ENCODE peak calls at places on chromosomes 7 and 10, in eight cellular contexts. B, H, A, T, P, U, V and K are unnamed samples.

GRCh38 chr7:42492895-42493294 is 255.9 kb upstream of the GLI3 start:
- DNase-seq in B (no peak), H (no peak), A (no peak), T (no peak), P (no peak), U (no peak), V (no peak), K (no peak)

GRCh38 chr10:102743588-102744373 is at the start of gene WBP1L:
- DNase-seq in B (peak), H (peak), A (peak), T (peak), P (peak), U (peak), V (peak), K (peak)

GRCh38 chr10:73931767-73932624 is 21.1 kb downstream of the PLAU start:
- DNase-seq in B (no peak), H (no peak), A (peak), T (no peak), P (no peak), U (peak), V (peak), K (no peak)

GRCh38 chr10:49151025-49151445 is 17.2 kb upstream of the FAM170B start:
- DNase-seq in B (no peak), H (no peak), A (no peak), T (no peak), P (no peak), U (no peak), V (no peak), K (no peak)

GRCh38 chr10:124686707-124687376 is 57.3 kb downstream of the FAM53B start:
- DNase-seq in B (no peak), H (no peak), A (no peak), T (no peak), P (peak), U (no peak), V (no peak), K (no peak)

GRCh38 chr10:16989826-16990293 is 139.8 kb downstream of the CUBN start:
- DNase-seq in B (no peak), H (no peak), A (no peak), T (no peak), P (no peak), U (no peak), V (no peak), K (no peak)

GRCh38 chr7:149818536-149818840 is 19.7 kb upstream of the ZNF862 start:
- DNase-seq in B (no peak), H (no peak), A (no peak), T (no peak), P (no peak), U (no peak), V (no peak), K (no peak)

GRCh38 chr7:151704284-151704968 is 172.5 kb downstream of the PRKAG2 start:
- DNase-seq in B (no peak), H (no peak), A (no peak), T (no peak), P (no peak), U (no peak), V (no peak), K (no peak)

GRCh38 chr10:108597657-108598319 is 1325.5 kb downstream of the XPNPEP1 start:
- DNase-seq in B (no peak), H (no peak), A (no peak), T (no peak), P (no peak), U (no peak), V (no peak), K (no peak)

GRCh38 chr10:13100349-13101294 is 659 bp downstream of the OPTN start:
- DNase-seq in B (peak), H (peak), A (peak), T (peak), P (peak), U (peak), V (peak), K (peak)

GRCh38 chr10:133184591-133185244 is 24.7 kb downstream of the KNDC1 start:
- DNase-seq in B (no peak), H (no peak), A (no peak), T (no peak), P (no peak), U (no peak), V (no peak), K (no peak)

GRCh38 chr7:29350351-29350750 is 155.8 kb downstream of the CHN2 start:
- DNase-seq in B (no peak), H (no peak), A (no peak), T (no peak), P (no peak), U (no peak), V (no peak), K (no peak)

GRCh38 chr7:119197872-119198527 is 973.5 kb downstream of the ANKRD7 start:
- DNase-seq in B (peak), H (peak), A (peak), T (peak), P (peak), U (peak), V (peak), K (peak)

GRCh38 chr10:82148764-82149163 is 273.8 kb downstream of the NRG3 start:
- DNase-seq in B (no peak), H (no peak), A (no peak), T (no peak), P (no peak), U (no peak), V (no peak), K (no peak)

DNA sequence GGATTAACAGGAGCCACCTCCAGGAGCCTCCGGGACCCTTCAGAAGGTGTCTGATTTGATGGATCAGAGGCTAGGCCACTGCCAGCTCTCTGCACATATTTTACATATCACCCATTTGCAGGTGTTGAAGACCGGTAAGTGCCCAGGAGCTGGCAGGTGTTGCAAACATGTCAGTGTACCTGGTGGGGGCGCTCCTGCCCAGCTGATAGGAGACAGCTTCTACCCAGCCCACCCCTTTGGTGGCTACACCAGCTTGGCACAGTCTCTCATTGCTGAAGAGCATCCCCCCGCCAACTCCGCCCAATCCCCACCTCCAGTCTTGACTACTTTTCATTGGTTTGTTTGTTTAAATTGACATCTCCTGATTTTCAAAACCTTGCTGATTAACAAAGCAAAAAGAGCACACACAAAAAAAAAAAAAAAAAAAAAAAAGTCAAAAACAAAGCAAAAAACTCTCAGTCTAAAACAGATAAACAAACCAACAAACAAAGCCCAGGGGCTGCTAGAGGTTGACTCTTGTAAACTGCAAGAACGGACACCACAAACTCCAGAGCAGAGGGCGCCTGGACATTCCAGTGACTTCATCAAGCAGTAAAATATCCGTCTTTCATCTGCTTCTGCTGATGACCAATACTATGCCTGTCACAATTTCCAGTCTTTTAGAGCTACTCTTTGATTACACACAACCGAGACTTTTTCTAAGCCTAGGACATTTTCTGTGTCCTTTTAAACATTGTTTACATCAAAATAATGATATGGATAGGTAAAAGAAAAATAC is 275.3 kb downstream of the NRG3 start:
- DNase-seq in B (no peak), H (peak), A (peak), T (peak), P (peak), U (peak), V (no peak), K (peak)
- TF ChIP-seq CTCF in B (no peak), H (peak), A (no peak), T (no peak), P (peak), U (no peak), V (no peak), K (peak)

GRCh38 chr7:55018361-55019328 is at the start of gene EGFR:
- DNase-seq in B (peak), H (peak), A (peak), T (peak), P (peak), U (peak), V (peak), K (peak)

GRCh38 chr7:55019691-55020480 is 1.1 kb downstream of the EGFR start:
- DNase-seq in B (no peak), H (no peak), A (peak), T (peak), P (no peak), U (no peak), V (peak), K (no peak)

GRCh38 chr7:55020481-55020871 is 1.7 kb downstream of the EGFR start:
- DNase-seq in B (peak), H (peak), A (peak), T (peak), P (peak), U (peak), V (peak), K (peak)

GRCh38 chr7:55017841-55018240 is 976 bp upstream of the EGFR start:
- DNase-seq in B (no peak), H (no peak), A (no peak), T (no peak), P (no peak), U (no peak), V (no peak), K (no peak)

DNA sequence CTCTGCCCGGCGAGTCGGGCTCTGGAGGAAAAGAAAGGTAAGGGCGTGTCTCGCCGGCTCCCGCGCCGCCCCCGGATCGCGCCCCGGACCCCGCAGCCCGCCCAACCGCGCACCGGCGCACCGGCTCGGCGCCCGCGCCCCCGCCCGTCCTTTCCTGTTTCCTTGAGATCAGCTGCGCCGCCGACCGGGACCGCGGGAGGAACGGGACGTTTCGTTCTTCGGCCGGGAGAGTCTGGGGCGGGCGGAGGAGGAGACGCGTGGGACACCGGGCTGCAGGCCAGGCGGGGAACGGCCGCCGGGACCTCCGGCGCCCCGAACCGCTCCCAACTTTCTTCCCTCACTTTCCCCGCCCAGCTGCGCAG is 493 bp downstream of the EGFR start:
- DNase-seq in B (no peak), H (peak), A (peak), T (peak), P (peak), U (no peak), V (peak), K (no peak)
- H3K4me3 ChIP-seq in B (peak), H (peak), A (peak), T (peak), P (peak), U (peak), V (peak), K (peak)

DNA sequence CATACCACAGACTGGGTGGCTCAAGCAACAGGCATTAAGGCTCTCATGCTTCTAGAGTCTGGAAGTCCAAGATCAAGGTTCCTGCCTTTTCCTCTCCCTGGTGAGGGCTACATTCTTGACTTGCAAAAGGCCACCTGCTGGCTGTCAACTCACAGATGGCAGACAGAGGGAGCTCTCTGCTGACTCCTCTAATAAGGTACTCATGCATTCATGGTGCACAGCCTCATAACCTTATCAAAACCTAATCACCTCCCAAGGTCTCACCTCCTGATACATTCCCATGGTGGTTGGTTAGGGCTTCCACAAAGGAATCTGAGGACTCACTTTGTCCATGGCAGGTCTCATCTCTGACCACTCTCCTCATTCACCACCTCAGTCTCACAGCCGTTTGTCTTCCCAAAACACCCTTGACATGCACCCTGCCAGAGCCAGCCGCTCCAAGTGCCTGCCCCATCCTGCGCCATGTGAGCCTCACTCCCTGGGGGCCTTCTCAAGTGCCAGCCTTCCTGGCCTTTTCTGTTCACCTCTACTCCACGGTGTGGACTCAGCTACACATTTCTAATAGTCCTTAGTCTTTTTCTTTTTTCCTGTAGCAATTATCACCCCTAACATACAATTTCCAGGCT is 400.3 kb upstream of the ADARB2 start:
- DNase-seq in B (no peak), H (no peak), A (no peak), T (no peak), P (no peak), U (peak), V (no peak), K (no peak)
- TF ChIP-seq CTCF in B (no peak), H (no peak), A (no peak), T (no peak), P (no peak), U (no peak), V (peak), K (no peak)

GRCh38 chr7:55129409-55130078 is 110.7 kb downstream of the EGFR start:
- DNase-seq in B (peak), H (peak), A (no peak), T (no peak), P (no peak), U (peak), V (no peak), K (peak)
- H3K4me3 ChIP-seq in B (no peak), H (no peak), A (no peak), T (no peak), P (no peak), U (no peak), V (no peak), K (no peak)

GRCh38 chr7:117208257-117208656 is 114.6 kb downstream of the WNT2 start:
- DNase-seq in B (no peak), H (no peak), A (no peak), T (no peak), P (no peak), U (no peak), V (no peak), K (no peak)

GRCh38 chr7:117210366-117210765 is 112.5 kb downstream of the WNT2 start:
- DNase-seq in B (no peak), H (no peak), A (no peak), T (no peak), P (no peak), U (no peak), V (no peak), K (no peak)

GRCh38 chr7:117211614-117212013 is 111.2 kb downstream of the WNT2 start:
- DNase-seq in B (no peak), H (no peak), A (no peak), T (no peak), P (no peak), U (no peak), V (no peak), K (no peak)

GRCh38 chr7:117212969-117213877 is 109.6 kb downstream of the WNT2 start:
- DNase-seq in B (peak), H (peak), A (peak), T (no peak), P (peak), U (peak), V (peak), K (peak)

GRCh38 chr7:117210908-117211307 is 112.0 kb downstream of the WNT2 start:
- DNase-seq in B (no peak), H (no peak), A (no peak), T (no peak), P (no peak), U (no peak), V (no peak), K (no peak)
- TF ChIP-seq CTCF in B (no peak), H (no peak), A (no peak), T (no peak), P (no peak), U (no peak), V (no peak), K (no peak)